ENCODE peak calls at places on chromosomes 7 and 10, in eight cellular contexts. One of them, this sample, is unnamed.
A peak's percentile ranks its signal among the peaks of the same experiment; 100 is the strongest.

GRCh38 chr10:12656518-12657142 is 307.3 kb downstream of the CAMK1D start:
- DNase-seq in heart left ventricle: no peak
- DNase-seq in cardiac muscle cell: peak; percentile 75
- DNase-seq in K562: peak; percentile 37
- DNase-seq in right lobe of liver: no peak
- DNase-seq in HCT116: peak; percentile 48
- DNase-seq in sigmoid colon: no peak
- DNase-seq in adrenal gland: no peak
- DNase-seq in this sample: no peak

GRCh38 chr10:63343476-63343875 is 122.3 kb downstream of the JMJD1C start:
- DNase-seq in heart left ventricle: no peak
- DNase-seq in cardiac muscle cell: no peak
- DNase-seq in K562: no peak
- DNase-seq in right lobe of liver: no peak
- DNase-seq in HCT116: no peak
- DNase-seq in sigmoid colon: no peak
- DNase-seq in adrenal gland: no peak
- DNase-seq in this sample: no peak

GRCh38 chr7:11235491-11235890 is 261.8 kb downstream of the PHF14 start:
- DNase-seq in heart left ventricle: no peak
- DNase-seq in cardiac muscle cell: no peak
- DNase-seq in K562: no peak
- DNase-seq in right lobe of liver: no peak
- DNase-seq in HCT116: no peak
- DNase-seq in sigmoid colon: no peak
- DNase-seq in adrenal gland: no peak
- DNase-seq in this sample: no peak

GRCh38 chr10:70296406-70296899 is 12.6 kb upstream of the NPFFR1 start:
- DNase-seq in heart left ventricle: peak; percentile 88
- DNase-seq in cardiac muscle cell: peak; percentile 92
- DNase-seq in K562: peak; percentile 74
- DNase-seq in right lobe of liver: no peak
- DNase-seq in HCT116: peak; percentile 44
- DNase-seq in sigmoid colon: peak; percentile 95
- DNase-seq in adrenal gland: peak; percentile 87
- DNase-seq in this sample: peak; percentile 81

GRCh38 chr10:23994459-23995046 is 214.4 kb upstream of the KIAA1217 start:
- DNase-seq in heart left ventricle: peak; percentile 64
- DNase-seq in cardiac muscle cell: peak; percentile 69
- DNase-seq in K562: peak; percentile 61
- DNase-seq in right lobe of liver: no peak
- DNase-seq in HCT116: peak; percentile 8
- DNase-seq in sigmoid colon: no peak
- DNase-seq in adrenal gland: peak; percentile 56
- DNase-seq in this sample: peak; percentile 62

GRCh38 chr10:37762287-37762686 is 95.1 kb downstream of the ZNF248 start:
- DNase-seq in heart left ventricle: no peak
- DNase-seq in cardiac muscle cell: no peak
- DNase-seq in K562: no peak
- DNase-seq in right lobe of liver: no peak
- DNase-seq in HCT116: no peak
- DNase-seq in sigmoid colon: no peak
- DNase-seq in adrenal gland: no peak
- DNase-seq in this sample: no peak

GRCh38 chr10:119006451-119007210 is 22.9 kb upstream of the NANOS1 start:
- DNase-seq in heart left ventricle: no peak
- DNase-seq in cardiac muscle cell: peak; percentile 94
- DNase-seq in K562: no peak
- DNase-seq in right lobe of liver: no peak
- DNase-seq in HCT116: no peak
- DNase-seq in sigmoid colon: peak; percentile 94
- DNase-seq in adrenal gland: peak; percentile 73
- DNase-seq in this sample: peak; percentile 95

GRCh38 chr10:121459765-121460453 is 138.3 kb downstream of the FGFR2 start:
- DNase-seq in heart left ventricle: no peak
- DNase-seq in cardiac muscle cell: peak; percentile 36
- DNase-seq in K562: no peak
- DNase-seq in right lobe of liver: no peak
- DNase-seq in HCT116: no peak
- DNase-seq in sigmoid colon: peak; percentile 71
- DNase-seq in adrenal gland: no peak
- DNase-seq in this sample: no peak

GRCh38 chr10:43371418-43371817 is at the start of gene FXYD4:
- DNase-seq in heart left ventricle: no peak
- DNase-seq in cardiac muscle cell: no peak
- DNase-seq in K562: peak; percentile 74
- DNase-seq in right lobe of liver: peak; percentile 44
- DNase-seq in HCT116: no peak
- DNase-seq in sigmoid colon: peak; percentile 40
- DNase-seq in adrenal gland: no peak
- DNase-seq in this sample: no peak

GRCh38 chr7:78368781-78369180 is 570.2 kb downstream of the PHTF2 start:
- DNase-seq in heart left ventricle: no peak
- DNase-seq in cardiac muscle cell: no peak
- DNase-seq in K562: no peak
- DNase-seq in right lobe of liver: no peak
- DNase-seq in HCT116: no peak
- DNase-seq in sigmoid colon: no peak
- DNase-seq in adrenal gland: no peak
- DNase-seq in this sample: no peak

DNA sequence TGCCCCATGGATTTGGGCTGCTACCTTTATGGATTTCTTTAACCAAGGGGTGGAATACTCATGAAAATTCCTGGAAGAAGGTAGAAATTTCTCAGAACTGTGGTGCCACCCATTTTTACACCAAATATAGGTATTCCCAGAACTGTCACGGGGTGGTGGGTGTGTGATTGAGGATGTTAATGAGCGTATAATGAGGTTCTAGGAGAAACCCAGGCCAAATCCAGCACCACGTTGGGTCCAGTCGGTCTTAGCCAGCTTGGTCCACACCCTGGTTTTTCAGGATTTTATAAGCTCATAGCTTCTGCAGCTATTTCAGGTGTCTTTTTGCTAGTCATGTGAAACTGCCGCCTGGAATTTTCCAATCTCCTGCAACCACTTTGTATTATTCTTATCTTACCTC is 83.3 kb downstream of the HECW1 start:
- DNase-seq in heart left ventricle: no peak
- DNase-seq in cardiac muscle cell: no peak
- DNase-seq in K562: no peak
- DNase-seq in right lobe of liver: no peak
- DNase-seq in HCT116: no peak
- DNase-seq in sigmoid colon: no peak
- DNase-seq in adrenal gland: no peak
- DNase-seq in this sample: no peak
- H3K4me1 ChIP-seq in heart left ventricle: no peaks in the 10 kb centered on the region
- H3K4me1 ChIP-seq in cardiac muscle cell: no peaks in the 10 kb centered on the region
- H3K4me1 ChIP-seq in K562: no peaks in the 10 kb centered on the region
- H3K4me1 ChIP-seq in right lobe of liver: no peaks in the 10 kb centered on the region
- H3K4me1 ChIP-seq in HCT116: peaks cover 4% of the 10 kb centered on the region
- H3K4me1 ChIP-seq in sigmoid colon: no peaks in the 10 kb centered on the region
- H3K4me1 ChIP-seq in adrenal gland: no peaks in the 10 kb centered on the region
- H3K4me1 ChIP-seq in this sample: no peaks in the 10 kb centered on the region

GRCh38 chr7:41053830-41054229 is 649.1 kb downstream of the INHBA start:
- DNase-seq in heart left ventricle: no peak
- DNase-seq in cardiac muscle cell: no peak
- DNase-seq in K562: no peak
- DNase-seq in right lobe of liver: no peak
- DNase-seq in HCT116: no peak
- DNase-seq in sigmoid colon: no peak
- DNase-seq in adrenal gland: no peak
- DNase-seq in this sample: no peak
- TF ChIP-seq CTCF in heart left ventricle: no peak
- TF ChIP-seq CTCF in cardiac muscle cell: no peak
- TF ChIP-seq CTCF in K562: no peak
- TF ChIP-seq CTCF in right lobe of liver: no peak
- TF ChIP-seq CTCF in HCT116: no peak
- TF ChIP-seq CTCF in sigmoid colon: no peak
- TF ChIP-seq CTCF in adrenal gland: no peak
- TF ChIP-seq CTCF in this sample: no peak

DNA sequence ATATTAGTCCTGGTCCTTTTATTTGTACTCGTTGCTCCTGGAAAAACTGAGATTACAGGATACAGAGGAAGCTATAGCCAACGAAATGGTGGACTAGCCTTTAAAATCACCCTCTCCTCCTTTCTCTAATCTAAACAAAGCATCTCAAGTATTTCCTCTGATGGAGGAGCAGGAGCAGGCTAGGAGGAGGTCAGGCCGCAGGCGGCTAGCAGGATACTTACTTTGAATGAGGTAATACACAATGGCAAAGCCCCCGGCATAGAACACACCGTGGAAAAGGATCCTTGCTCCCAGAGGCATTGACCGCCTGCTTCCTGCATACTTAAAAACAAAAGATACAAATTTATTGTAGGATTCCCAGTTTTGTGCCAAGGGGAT is 64.4 kb downstream of the STK17A start:
- DNase-seq in heart left ventricle: no peak
- DNase-seq in cardiac muscle cell: peak; percentile 86
- DNase-seq in K562: no peak
- DNase-seq in right lobe of liver: no peak
- DNase-seq in HCT116: no peak
- DNase-seq in sigmoid colon: no peak
- DNase-seq in adrenal gland: no peak
- DNase-seq in this sample: no peak
- H3K4me1 ChIP-seq in heart left ventricle: peaks cover 74% of the 10 kb centered on the region
- H3K4me1 ChIP-seq in cardiac muscle cell: peaks cover 23% of the 10 kb centered on the region
- H3K4me1 ChIP-seq in K562: no peaks in the 10 kb centered on the region
- H3K4me1 ChIP-seq in right lobe of liver: no peaks in the 10 kb centered on the region
- H3K4me1 ChIP-seq in HCT116: peaks cover 53% of the 10 kb centered on the region
- H3K4me1 ChIP-seq in sigmoid colon: peaks cover 60% of the 10 kb centered on the region
- H3K4me1 ChIP-seq in adrenal gland: peaks cover 29% of the 10 kb centered on the region
- H3K4me1 ChIP-seq in this sample: peaks cover 56% of the 10 kb centered on the region

DNA sequence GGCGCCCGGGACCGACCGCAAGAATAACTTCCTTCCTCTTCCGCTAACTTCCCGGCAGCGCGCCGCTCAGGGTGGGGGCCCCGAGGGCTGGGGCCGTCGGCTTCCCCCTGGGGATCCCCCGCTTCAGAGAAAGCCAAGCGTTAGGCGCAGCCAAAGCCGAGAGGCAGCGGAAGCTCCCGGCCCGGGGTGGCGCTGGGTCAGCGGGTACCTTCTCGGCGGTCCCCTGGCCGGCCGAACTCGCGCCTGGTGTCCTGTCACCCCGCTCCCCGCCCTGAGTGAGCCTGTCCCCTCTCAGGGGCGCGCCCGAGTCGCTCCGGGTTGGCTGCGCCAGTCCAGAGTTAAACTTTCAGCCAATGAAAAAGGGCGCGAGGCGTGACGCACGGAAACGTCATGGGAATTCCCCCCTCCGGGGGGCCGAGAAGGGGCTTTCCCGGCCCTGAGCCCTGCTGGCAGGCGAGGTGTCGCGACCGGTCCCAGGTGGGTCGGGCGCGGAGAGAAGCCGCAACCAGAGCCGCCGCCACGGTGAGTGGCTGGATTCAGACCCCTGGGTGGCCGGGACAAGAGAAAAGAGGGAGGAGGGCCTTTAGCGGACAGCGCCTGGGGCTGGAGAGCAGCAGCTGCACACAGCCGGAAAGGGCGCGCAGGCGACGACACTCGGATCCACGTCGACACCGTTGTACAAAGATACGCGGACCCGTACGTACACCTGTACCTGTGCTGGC is 1.3 kb upstream of the NFKB2 start:
- DNase-seq in heart left ventricle: peak; percentile 96
- DNase-seq in cardiac muscle cell: peak; percentile 95
- DNase-seq in K562: peak; percentile 87
- DNase-seq in right lobe of liver: peak; percentile 97
- DNase-seq in HCT116: peak; percentile 95
- DNase-seq in sigmoid colon: peak; percentile 98
- DNase-seq in adrenal gland: peak; percentile 95
- DNase-seq in this sample: peak; percentile 90
- TF ChIP-seq CTCF in heart left ventricle: peak; percentile 33
- TF ChIP-seq CTCF in cardiac muscle cell: no peak
- TF ChIP-seq CTCF in K562: no peak
- TF ChIP-seq CTCF in right lobe of liver: peak; percentile 95
- TF ChIP-seq CTCF in HCT116: no peak
- TF ChIP-seq CTCF in sigmoid colon: peak; percentile 95
- TF ChIP-seq CTCF in adrenal gland: peak; percentile 97
- TF ChIP-seq CTCF in this sample: no peak

GRCh38 chr7:142807855-142808460 is 37.2 kb downstream of the PRSS2 start:
- DNase-seq in heart left ventricle: no peak
- DNase-seq in cardiac muscle cell: peak; percentile 30
- DNase-seq in K562: peak; percentile 39
- DNase-seq in right lobe of liver: no peak
- DNase-seq in HCT116: no peak
- DNase-seq in sigmoid colon: no peak
- DNase-seq in adrenal gland: no peak
- DNase-seq in this sample: no peak

GRCh38 chr7:142809671-142810070 is 38.9 kb downstream of the PRSS2 start:
- DNase-seq in heart left ventricle: no peak
- DNase-seq in cardiac muscle cell: no peak
- DNase-seq in K562: no peak
- DNase-seq in right lobe of liver: no peak
- DNase-seq in HCT116: no peak
- DNase-seq in sigmoid colon: no peak
- DNase-seq in adrenal gland: no peak
- DNase-seq in this sample: no peak

GRCh38 chr7:142806957-142807356 is 36.2 kb downstream of the PRSS2 start:
- DNase-seq in heart left ventricle: no peak
- DNase-seq in cardiac muscle cell: no peak
- DNase-seq in K562: no peak
- DNase-seq in right lobe of liver: no peak
- DNase-seq in HCT116: no peak
- DNase-seq in sigmoid colon: no peak
- DNase-seq in adrenal gland: no peak
- DNase-seq in this sample: no peak

GRCh38 chr7:142808802-142809583 is 38.2 kb downstream of the PRSS2 start:
- DNase-seq in heart left ventricle: no peak
- DNase-seq in cardiac muscle cell: no peak
- DNase-seq in K562: peak; percentile 70
- DNase-seq in right lobe of liver: no peak
- DNase-seq in HCT116: no peak
- DNase-seq in sigmoid colon: no peak
- DNase-seq in adrenal gland: no peak
- DNase-seq in this sample: no peak

DNA sequence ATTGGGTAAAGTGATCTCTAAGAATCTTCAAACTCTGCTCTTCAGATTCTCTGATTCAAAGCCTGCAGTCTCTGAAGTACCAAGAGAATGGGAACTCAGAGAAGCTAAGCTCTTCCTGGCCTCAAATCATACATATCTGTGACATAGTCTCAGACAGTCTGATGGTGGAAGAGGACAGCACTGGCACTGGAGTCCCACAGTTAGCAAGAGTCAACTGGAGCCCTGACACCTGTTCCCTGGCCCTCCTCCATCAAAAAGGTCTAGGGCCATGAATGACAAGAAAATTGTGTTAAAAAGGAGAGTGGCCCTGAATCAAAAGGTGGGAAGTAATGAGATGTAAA is 37.7 kb downstream of the PRSS2 start:
- DNase-seq in heart left ventricle: no peak
- DNase-seq in cardiac muscle cell: no peak
- DNase-seq in K562: no peak
- DNase-seq in right lobe of liver: no peak
- DNase-seq in HCT116: no peak
- DNase-seq in sigmoid colon: no peak
- DNase-seq in adrenal gland: no peak
- DNase-seq in this sample: no peak
- H3K4me1 ChIP-seq in heart left ventricle: no peaks in the 10 kb centered on the region
- H3K4me1 ChIP-seq in cardiac muscle cell: no peaks in the 10 kb centered on the region
- H3K4me1 ChIP-seq in K562: no peaks in the 10 kb centered on the region
- H3K4me1 ChIP-seq in right lobe of liver: no peaks in the 10 kb centered on the region
- H3K4me1 ChIP-seq in HCT116: no peaks in the 10 kb centered on the region
- H3K4me1 ChIP-seq in sigmoid colon: no peaks in the 10 kb centered on the region
- H3K4me1 ChIP-seq in adrenal gland: no peaks in the 10 kb centered on the region
- H3K4me1 ChIP-seq in this sample: no peaks in the 10 kb centered on the region

This sample was measured in gastrocnemius medialis.